ENCODE peak calls at places on chromosome 2, in ten cellular contexts. E, C, F, Q, I, Y, X, V, R and U are unnamed samples.

GRCh38 chr2:226352941-226353558 is 446.6 kb downstream of the IRS1 start:
- DNase-seq in E (no peak), C (no peak), F (no peak), Q (no peak), I (no peak), Y (no peak), X (no peak), V (no peak), R (no peak), U (no peak)

GRCh38 chr2:218406949-218407703 is 7.5 kb downstream of the CTDSP1 start:
- DNase-seq in E (no peak), C (peak), F (no peak), Q (peak), I (peak), Y (peak), X (peak), V (no peak), R (peak), U (peak)

GRCh38 chr2:172996387-172996961 is 79.2 kb upstream of the MAP3K20 start:
- DNase-seq in E (no peak), C (no peak), F (no peak), Q (peak), I (no peak), Y (no peak), X (no peak), V (no peak), R (no peak), U (peak)

GRCh38 chr2:128786800-128787478 is 468.3 kb upstream of the HS6ST1 start:
- DNase-seq in E (no peak), C (no peak), F (no peak), Q (peak), I (no peak), Y (no peak), X (peak), V (peak), R (no peak), U (no peak)

GRCh38 chr2:136127356-136127755 is 9.4 kb upstream of the CXCR4 start:
- DNase-seq in E (no peak), C (no peak), F (no peak), Q (no peak), I (no peak), Y (no peak), X (no peak), V (no peak), R (no peak), U (no peak)

GRCh38 chr2:201827621-201828020 is 21.3 kb downstream of the CDK15 start:
- DNase-seq in E (no peak), C (no peak), F (no peak), Q (no peak), I (no peak), Y (no peak), X (no peak), V (no peak), R (no peak), U (no peak)

GRCh38 chr2:141590620-141591019 is 540.2 kb downstream of the LRP1B start:
- DNase-seq in E (no peak), C (no peak), F (no peak), Q (no peak), I (no peak), Y (no peak), X (no peak), V (no peak), R (no peak), U (no peak)

GRCh38 chr2:216695401-216695821 is at the start of gene IGFBP5:
- DNase-seq in E (peak), C (peak), F (no peak), Q (peak), I (no peak), Y (peak), X (peak), V (peak), R (peak), U (peak)

GRCh38 chr2:240818543-240819403 is 1.2 kb downstream of the KIF1A start:
- DNase-seq in E (no peak), C (no peak), F (no peak), Q (no peak), I (no peak), Y (no peak), X (no peak), V (peak), R (peak), U (no peak)

GRCh38 chr2:10289352-10289751 is 13.4 kb upstream of the HPCAL1 start:
- DNase-seq in E (no peak), C (no peak), F (no peak), Q (no peak), I (no peak), Y (no peak), X (no peak), V (no peak), R (no peak), U (no peak)

GRCh38 chr2:115161531-115162453 is 719.4 kb downstream of the DPP10 start:
- DNase-seq in E (no peak), C (no peak), F (no peak), Q (no peak), I (no peak), Y (peak), X (no peak), V (peak), R (no peak), U (no peak)

GRCh38 chr2:189276277-189276676 is 96.7 kb upstream of the COL5A2 start:
- DNase-seq in E (no peak), C (no peak), F (no peak), Q (peak), I (no peak), Y (no peak), X (no peak), V (no peak), R (no peak), U (peak)

GRCh38 chr2:102187191-102188150 is 648 bp downstream of the IL1RL2 start:
- DNase-seq in E (no peak), C (peak), F (no peak), Q (peak), I (no peak), Y (peak), X (peak), V (peak), R (peak), U (peak)

GRCh38 chr2:213306320-213306942 is 22.2 kb downstream of the SPAG16 start:
- DNase-seq in E (peak), C (no peak), F (no peak), Q (peak), I (no peak), Y (peak), X (no peak), V (no peak), R (peak), U (peak)

GRCh38 chr2:106160786-106161261 is 33.3 kb downstream of the UXS1 start:
- DNase-seq in E (no peak), C (no peak), F (no peak), Q (no peak), I (peak), Y (no peak), X (no peak), V (no peak), R (no peak), U (no peak)

GRCh38 chr2:29374823-29375222 is 259.6 kb downstream of the CLIP4 start:
- DNase-seq in E (no peak), C (no peak), F (no peak), Q (no peak), I (no peak), Y (no peak), X (no peak), V (peak), R (no peak), U (no peak)

GRCh38 chr2:196123679-196124373 is 47.6 kb downstream of the STK17B start:
- DNase-seq in E (no peak), C (no peak), F (no peak), Q (peak), I (no peak), Y (no peak), X (no peak), V (no peak), R (no peak), U (peak)

GRCh38 chr2:26043862-26044736 is 10.2 kb downstream of the RAB10 start:
- DNase-seq in E (peak), C (no peak), F (no peak), Q (peak), I (no peak), Y (peak), X (no peak), V (no peak), R (no peak), U (peak)

GRCh38 chr2:65081232-65081685 is 25.0 kb downstream of the CEP68 start:
- DNase-seq in E (no peak), C (no peak), F (no peak), Q (peak), I (no peak), Y (no peak), X (no peak), V (no peak), R (no peak), U (no peak)

GRCh38 chr2:27243391-27244130 is 19.3 kb downstream of the SLC30A3 start:
- DNase-seq in E (no peak), C (no peak), F (no peak), Q (no peak), I (no peak), Y (no peak), X (no peak), V (no peak), R (no peak), U (peak)

GRCh38 chr2:189492451-189492850 is 51.2 kb downstream of the WDR75 start:
- DNase-seq in E (no peak), C (no peak), F (no peak), Q (peak), I (no peak), Y (no peak), X (no peak), V (no peak), R (no peak), U (peak)

GRCh38 chr2:236085211-236085610 is 83.0 kb downstream of the GBX2 start:
- DNase-seq in E (no peak), C (no peak), F (no peak), Q (no peak), I (no peak), Y (no peak), X (no peak), V (no peak), R (no peak), U (no peak)

GRCh38 chr2:86016581-86016980 is 89.1 kb downstream of the POLR1A start:
- DNase-seq in E (no peak), C (peak), F (no peak), Q (no peak), I (no peak), Y (no peak), X (peak), V (no peak), R (peak), U (no peak)

GRCh38 chr2:119231975-119232665 is 8.5 kb downstream of the STEAP3 start:
- DNase-seq in E (no peak), C (no peak), F (peak), Q (peak), I (no peak), Y (no peak), X (no peak), V (no peak), R (no peak), U (peak)

GRCh38 chr2:197307236-197307932 is 3.2 kb downstream of the ANKRD44 start:
- DNase-seq in E (no peak), C (no peak), F (no peak), Q (no peak), I (no peak), Y (no peak), X (no peak), V (no peak), R (no peak), U (no peak)

GRCh38 chr2:207792244-207792785 is 22.6 kb upstream of the FZD5 start:
- DNase-seq in E (no peak), C (no peak), F (peak), Q (peak), I (no peak), Y (no peak), X (no peak), V (peak), R (no peak), U (peak)

GRCh38 chr2:36197192-36197591 is 158.4 kb upstream of the CRIM1 start:
- DNase-seq in E (no peak), C (no peak), F (no peak), Q (no peak), I (no peak), Y (no peak), X (no peak), V (no peak), R (no peak), U (no peak)

GRCh38 chr2:36671731-36672130 is 24.8 kb upstream of the VIT start:
- DNase-seq in E (no peak), C (no peak), F (no peak), Q (no peak), I (no peak), Y (no peak), X (no peak), V (no peak), R (no peak), U (no peak)